ENCODE peak calls at places on chromosome 1, in ten cellular contexts. One of them, this sample, is unnamed.

GRCh38 chr1:7420098-7420445 is 351.0 kb upstream of the VAMP3 start:
- DNase-seq in sciatic nerve: peak; percentile 45
- DNase-seq in neural crest cell: no peak
- DNase-seq in amniotic epithelial cell: no peak
- DNase-seq in LHCN-M2: no peak
- DNase-seq in kidney: peak; percentile 39
- DNase-seq in stimulated activated CD4-positive, alpha-beta T cell treated with anti-CD3 and anti-CD28 coated beads, Interleukin-1b, Interleukin-23, amount 100 ng/mL, for 48 hours: no peak
- DNase-seq in H54: no peak
- DNase-seq in effector memory CD4-positive, alpha-beta T cell: no peak
- DNase-seq in MCF 10A: no peak
- DNase-seq in this sample: no peak

GRCh38 chr1:25760871-25761270 is 39.1 kb upstream of the SELENON start:
- DNase-seq in sciatic nerve: no peak
- DNase-seq in neural crest cell: no peak
- DNase-seq in amniotic epithelial cell: no peak
- DNase-seq in LHCN-M2: no peak
- DNase-seq in kidney: no peak
- DNase-seq in stimulated activated CD4-positive, alpha-beta T cell treated with anti-CD3 and anti-CD28 coated beads, Interleukin-1b, Interleukin-23, amount 100 ng/mL, for 48 hours: no peak
- DNase-seq in H54: no peak
- DNase-seq in effector memory CD4-positive, alpha-beta T cell: no peak
- DNase-seq in MCF 10A: no peak
- DNase-seq in this sample: no peak

GRCh38 chr1:30749691-30750583 is 7.6 kb downstream of the LAPTM5 start:
- DNase-seq in sciatic nerve: no peak
- DNase-seq in neural crest cell: no peak
- DNase-seq in amniotic epithelial cell: no peak
- DNase-seq in LHCN-M2: no peak
- DNase-seq in kidney: peak; percentile 76
- DNase-seq in stimulated activated CD4-positive, alpha-beta T cell treated with anti-CD3 and anti-CD28 coated beads, Interleukin-1b, Interleukin-23, amount 100 ng/mL, for 48 hours: peak; percentile 68
- DNase-seq in H54: no peak
- DNase-seq in effector memory CD4-positive, alpha-beta T cell: peak; percentile 61
- DNase-seq in MCF 10A: no peak
- DNase-seq in this sample: peak; percentile 49

GRCh38 chr1:20069932-20070331 is at the start of gene PLA2G5:
- DNase-seq in sciatic nerve: no peak
- DNase-seq in neural crest cell: no peak
- DNase-seq in amniotic epithelial cell: peak; percentile 18
- DNase-seq in LHCN-M2: no peak
- DNase-seq in kidney: peak; percentile 77
- DNase-seq in stimulated activated CD4-positive, alpha-beta T cell treated with anti-CD3 and anti-CD28 coated beads, Interleukin-1b, Interleukin-23, amount 100 ng/mL, for 48 hours: no peak
- DNase-seq in H54: no peak
- DNase-seq in effector memory CD4-positive, alpha-beta T cell: no peak
- DNase-seq in MCF 10A: no peak
- DNase-seq in this sample: no peak

GRCh38 chr1:85275701-85276289 is 637 bp downstream of the BCL10 start:
- DNase-seq in sciatic nerve: no peak
- DNase-seq in neural crest cell: no peak
- DNase-seq in amniotic epithelial cell: peak; percentile 10
- DNase-seq in LHCN-M2: no peak
- DNase-seq in kidney: no peak
- DNase-seq in stimulated activated CD4-positive, alpha-beta T cell treated with anti-CD3 and anti-CD28 coated beads, Interleukin-1b, Interleukin-23, amount 100 ng/mL, for 48 hours: no peak
- DNase-seq in H54: no peak
- DNase-seq in effector memory CD4-positive, alpha-beta T cell: no peak
- DNase-seq in MCF 10A: no peak
- DNase-seq in this sample: peak; percentile 19

GRCh38 chr1:194338241-194338948 is 1152.0 kb upstream of the B3GALT2 start:
- DNase-seq in sciatic nerve: no peak
- DNase-seq in neural crest cell: no peak
- DNase-seq in amniotic epithelial cell: no peak
- DNase-seq in LHCN-M2: peak; percentile 37
- DNase-seq in kidney: no peak
- DNase-seq in stimulated activated CD4-positive, alpha-beta T cell treated with anti-CD3 and anti-CD28 coated beads, Interleukin-1b, Interleukin-23, amount 100 ng/mL, for 48 hours: no peak
- DNase-seq in H54: no peak
- DNase-seq in effector memory CD4-positive, alpha-beta T cell: no peak
- DNase-seq in MCF 10A: peak; percentile 17
- DNase-seq in this sample: no peak

GRCh38 chr1:75786901-75787455 is 922 bp downstream of the RABGGTB start:
- DNase-seq in sciatic nerve: no peak
- DNase-seq in neural crest cell: no peak
- DNase-seq in amniotic epithelial cell: no peak
- DNase-seq in LHCN-M2: no peak
- DNase-seq in kidney: no peak
- DNase-seq in stimulated activated CD4-positive, alpha-beta T cell treated with anti-CD3 and anti-CD28 coated beads, Interleukin-1b, Interleukin-23, amount 100 ng/mL, for 48 hours: no peak
- DNase-seq in H54: no peak
- DNase-seq in effector memory CD4-positive, alpha-beta T cell: no peak
- DNase-seq in MCF 10A: no peak
- DNase-seq in this sample: no peak

GRCh38 chr1:103218821-103219220 is 110.5 kb upstream of the COL11A1 start:
- DNase-seq in sciatic nerve: no peak
- DNase-seq in neural crest cell: no peak
- DNase-seq in amniotic epithelial cell: peak; percentile 57
- DNase-seq in LHCN-M2: peak; percentile 14
- DNase-seq in kidney: no peak
- DNase-seq in stimulated activated CD4-positive, alpha-beta T cell treated with anti-CD3 and anti-CD28 coated beads, Interleukin-1b, Interleukin-23, amount 100 ng/mL, for 48 hours: no peak
- DNase-seq in H54: no peak
- DNase-seq in effector memory CD4-positive, alpha-beta T cell: no peak
- DNase-seq in MCF 10A: no peak
- DNase-seq in this sample: no peak

GRCh38 chr1:23357112-23357908 is 12.3 kb downstream of the ZNF436 start:
- DNase-seq in sciatic nerve: no peak
- DNase-seq in neural crest cell: no peak
- DNase-seq in amniotic epithelial cell: no peak
- DNase-seq in LHCN-M2: peak; percentile 41
- DNase-seq in kidney: no peak
- DNase-seq in stimulated activated CD4-positive, alpha-beta T cell treated with anti-CD3 and anti-CD28 coated beads, Interleukin-1b, Interleukin-23, amount 100 ng/mL, for 48 hours: no peak
- DNase-seq in H54: no peak
- DNase-seq in effector memory CD4-positive, alpha-beta T cell: no peak
- DNase-seq in MCF 10A: no peak
- DNase-seq in this sample: no peak